ENCODE peak calls at places on chromosome 20, in nine cellular contexts. One of them, this sample, is unnamed.

GRCh38 chr20:46563170-46563847 is 12.9 kb upstream of the OCSTAMP start:
- DNase-seq in GM12864: no peak
- DNase-seq in foreskin fibroblast: no peak
- DNase-seq in transverse colon: no peak
- DNase-seq in tibial artery: no peak
- DNase-seq in lower lobe of right lung: no peak
- DNase-seq in endodermal cell: peak
- DNase-seq in MM.1S: no peak
- DNase-seq in GM23338: peak
- DNase-seq in this sample: no peak

GRCh38 chr20:11120451-11120850 is 446.7 kb upstream of the JAG1 start:
- DNase-seq in GM12864: no peak
- DNase-seq in foreskin fibroblast: no peak
- DNase-seq in transverse colon: no peak
- DNase-seq in tibial artery: no peak
- DNase-seq in lower lobe of right lung: no peak
- DNase-seq in endodermal cell: no peak
- DNase-seq in MM.1S: no peak
- DNase-seq in GM23338: no peak
- DNase-seq in this sample: no peak

GRCh38 chr20:23161244-23161875 is 75.2 kb upstream of the CD93 start:
- DNase-seq in GM12864: no peak
- DNase-seq in foreskin fibroblast: peak
- DNase-seq in transverse colon: no peak
- DNase-seq in tibial artery: peak
- DNase-seq in lower lobe of right lung: no peak
- DNase-seq in endodermal cell: peak
- DNase-seq in MM.1S: no peak
- DNase-seq in GM23338: no peak
- DNase-seq in this sample: no peak

GRCh38 chr20:6162239-6162638 is 39.4 kb upstream of the FERMT1 start:
- DNase-seq in GM12864: no peak
- DNase-seq in foreskin fibroblast: no peak
- DNase-seq in transverse colon: no peak
- DNase-seq in tibial artery: peak
- DNase-seq in lower lobe of right lung: no peak
- DNase-seq in endodermal cell: no peak
- DNase-seq in MM.1S: no peak
- DNase-seq in GM23338: no peak
- DNase-seq in this sample: no peak

GRCh38 chr20:44969320-44969879 is 3.1 kb downstream of the STK4 start:
- DNase-seq in GM12864: no peak
- DNase-seq in foreskin fibroblast: no peak
- DNase-seq in transverse colon: no peak
- DNase-seq in tibial artery: no peak
- DNase-seq in lower lobe of right lung: no peak
- DNase-seq in endodermal cell: no peak
- DNase-seq in MM.1S: peak
- DNase-seq in GM23338: no peak
- DNase-seq in this sample: no peak

GRCh38 chr20:6533828-6534388 is 233.6 kb upstream of the BMP2 start:
- DNase-seq in GM12864: no peak
- DNase-seq in foreskin fibroblast: peak
- DNase-seq in transverse colon: no peak
- DNase-seq in tibial artery: no peak
- DNase-seq in lower lobe of right lung: no peak
- DNase-seq in endodermal cell: no peak
- DNase-seq in MM.1S: no peak
- DNase-seq in GM23338: peak
- DNase-seq in this sample: no peak

GRCh38 chr20:11436113-11436890 is 481.4 kb upstream of the BTBD3 start:
- DNase-seq in GM12864: no peak
- DNase-seq in foreskin fibroblast: no peak
- DNase-seq in transverse colon: no peak
- DNase-seq in tibial artery: no peak
- DNase-seq in lower lobe of right lung: no peak
- DNase-seq in endodermal cell: no peak
- DNase-seq in MM.1S: no peak
- DNase-seq in GM23338: no peak
- DNase-seq in this sample: no peak

GRCh38 chr20:9409981-9410380 is 104.4 kb upstream of the LAMP5 start:
- DNase-seq in GM12864: no peak
- DNase-seq in foreskin fibroblast: peak
- DNase-seq in transverse colon: no peak
- DNase-seq in tibial artery: no peak
- DNase-seq in lower lobe of right lung: no peak
- DNase-seq in endodermal cell: no peak
- DNase-seq in MM.1S: no peak
- DNase-seq in GM23338: no peak
- DNase-seq in this sample: no peak

GRCh38 chr20:46814366-46815232 is 80.0 kb upstream of the EYA2 start:
- DNase-seq in GM12864: no peak
- DNase-seq in foreskin fibroblast: peak
- DNase-seq in transverse colon: no peak
- DNase-seq in tibial artery: no peak
- DNase-seq in lower lobe of right lung: no peak
- DNase-seq in endodermal cell: peak
- DNase-seq in MM.1S: no peak
- DNase-seq in GM23338: peak
- DNase-seq in this sample: no peak

GRCh38 chr20:62745279-62745958 is 36.8 kb downstream of the NTSR1 start:
- DNase-seq in GM12864: no peak
- DNase-seq in foreskin fibroblast: no peak
- DNase-seq in transverse colon: no peak
- DNase-seq in tibial artery: no peak
- DNase-seq in lower lobe of right lung: peak
- DNase-seq in endodermal cell: no peak
- DNase-seq in MM.1S: no peak
- DNase-seq in GM23338: no peak
- DNase-seq in this sample: peak

GRCh38 chr20:11689262-11689661 is 228.4 kb upstream of the BTBD3 start:
- DNase-seq in GM12864: no peak
- DNase-seq in foreskin fibroblast: no peak
- DNase-seq in transverse colon: no peak
- DNase-seq in tibial artery: no peak
- DNase-seq in lower lobe of right lung: no peak
- DNase-seq in endodermal cell: no peak
- DNase-seq in MM.1S: no peak
- DNase-seq in GM23338: no peak
- DNase-seq in this sample: no peak

GRCh38 chr20:53595018-53595378 is 1.4 kb upstream of the ZNF217 start:
- DNase-seq in GM12864: no peak
- DNase-seq in foreskin fibroblast: no peak
- DNase-seq in transverse colon: no peak
- DNase-seq in tibial artery: no peak
- DNase-seq in lower lobe of right lung: no peak
- DNase-seq in endodermal cell: no peak
- DNase-seq in MM.1S: no peak
- DNase-seq in GM23338: no peak
- DNase-seq in this sample: no peak

GRCh38 chr20:53597521-53598120 is 4.0 kb upstream of the ZNF217 start:
- DNase-seq in GM12864: no peak
- DNase-seq in foreskin fibroblast: no peak
- DNase-seq in transverse colon: no peak
- DNase-seq in tibial artery: no peak
- DNase-seq in lower lobe of right lung: no peak
- DNase-seq in endodermal cell: peak
- DNase-seq in MM.1S: no peak
- DNase-seq in GM23338: no peak
- DNase-seq in this sample: no peak

GRCh38 chr20:53597085-53597482 is 3.4 kb upstream of the ZNF217 start:
- DNase-seq in GM12864: no peak
- DNase-seq in foreskin fibroblast: no peak
- DNase-seq in transverse colon: no peak
- DNase-seq in tibial artery: no peak
- DNase-seq in lower lobe of right lung: no peak
- DNase-seq in endodermal cell: peak
- DNase-seq in MM.1S: no peak
- DNase-seq in GM23338: no peak
- DNase-seq in this sample: no peak

GRCh38 chr20:53598140-53599038 is 4.8 kb upstream of the ZNF217 start:
- DNase-seq in GM12864: no peak
- DNase-seq in foreskin fibroblast: no peak
- DNase-seq in transverse colon: no peak
- DNase-seq in tibial artery: peak
- DNase-seq in lower lobe of right lung: no peak
- DNase-seq in endodermal cell: peak
- DNase-seq in MM.1S: peak
- DNase-seq in GM23338: no peak
- DNase-seq in this sample: no peak

DNA sequence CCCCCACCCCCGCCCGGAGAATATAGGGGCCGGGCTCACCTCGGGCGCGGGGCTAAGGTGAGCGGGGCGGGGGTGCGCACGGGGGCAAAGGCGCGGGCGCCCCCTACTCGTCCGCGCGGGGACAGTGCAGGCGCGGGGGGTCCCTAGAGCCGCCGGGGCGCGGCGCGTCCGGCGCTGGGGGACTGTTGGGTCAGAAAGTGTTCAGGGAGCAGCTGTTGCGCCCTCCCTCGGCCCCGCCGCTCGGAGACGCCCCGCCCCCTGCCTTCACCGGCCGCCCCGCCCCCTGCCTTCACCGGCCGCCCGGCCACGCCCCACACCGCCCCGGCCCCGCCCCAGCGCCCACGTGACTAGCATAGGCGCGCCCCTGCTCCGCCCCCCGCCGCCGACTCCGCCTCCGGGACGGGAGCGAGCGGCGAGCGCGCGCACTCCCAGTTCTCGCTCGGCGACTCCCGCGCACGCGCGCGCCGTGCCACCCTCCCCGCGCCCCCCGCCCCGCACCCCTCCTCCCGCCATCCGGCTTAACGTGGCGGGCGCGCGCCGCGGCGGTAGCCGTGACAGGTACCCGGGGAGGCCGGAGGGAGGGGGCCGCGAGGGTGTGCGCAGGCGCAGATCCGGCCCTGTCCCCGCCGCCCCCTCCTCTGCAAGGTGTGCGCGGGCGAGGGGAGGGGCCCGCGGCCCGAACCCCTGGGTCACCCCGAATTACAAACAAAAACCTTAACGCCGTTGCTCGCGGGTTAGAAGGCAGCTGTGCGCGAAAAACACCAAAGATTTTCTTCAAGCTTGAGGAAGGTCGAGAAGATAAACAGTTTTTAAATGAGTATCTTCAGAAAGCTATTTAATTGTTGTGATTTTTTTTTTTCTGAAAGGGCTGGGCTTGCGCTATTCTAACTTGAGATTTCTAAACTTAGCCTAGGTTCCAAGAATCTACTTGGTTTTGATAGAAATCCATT is 704 bp upstream of the ZNF217 start:
- DNase-seq in GM12864: no peak
- DNase-seq in foreskin fibroblast: peak
- DNase-seq in transverse colon: peak
- DNase-seq in tibial artery: peak
- DNase-seq in lower lobe of right lung: peak
- DNase-seq in endodermal cell: peak
- DNase-seq in MM.1S: peak
- DNase-seq in GM23338: peak
- DNase-seq in this sample: peak
- TF ChIP-seq CTCF in GM12864: peak
- TF ChIP-seq CTCF in foreskin fibroblast: no peak
- TF ChIP-seq CTCF in transverse colon: no peak
- TF ChIP-seq CTCF in tibial artery: no peak
- TF ChIP-seq CTCF in lower lobe of right lung: peak
- TF ChIP-seq CTCF in endodermal cell: peak
- TF ChIP-seq CTCF in MM.1S: peak
- TF ChIP-seq CTCF in GM23338: peak
- TF ChIP-seq CTCF in this sample: peak

DNA sequence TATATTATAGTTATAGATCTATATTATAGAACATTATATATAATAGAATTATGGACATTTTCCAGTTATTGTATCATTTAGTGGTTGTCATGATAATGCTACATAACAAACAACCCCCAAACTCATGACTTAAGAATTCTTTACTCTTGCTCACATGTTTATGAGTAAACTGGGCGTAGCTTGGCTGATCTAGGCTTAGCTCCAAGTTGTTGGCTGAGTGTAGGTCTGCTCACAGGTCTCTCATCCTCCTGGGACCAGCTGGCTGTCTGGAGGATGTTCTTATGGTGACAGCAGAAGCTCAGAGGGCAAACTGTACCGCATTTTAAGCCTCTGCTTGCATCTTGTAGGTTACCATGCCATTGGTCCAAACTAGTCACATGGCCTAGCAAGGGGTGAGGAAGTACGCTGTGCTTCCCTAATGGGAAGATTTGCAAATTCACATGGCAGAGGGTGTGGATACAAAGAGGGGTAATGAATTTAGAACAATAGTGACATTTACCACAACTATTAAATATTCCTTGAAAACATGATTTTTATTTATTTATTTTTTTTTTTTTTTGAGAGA is 34.2 kb downstream of the ARHGAP40 start:
- DNase-seq in GM12864: peak
- DNase-seq in foreskin fibroblast: no peak
- DNase-seq in transverse colon: no peak
- DNase-seq in tibial artery: no peak
- DNase-seq in lower lobe of right lung: no peak
- DNase-seq in endodermal cell: no peak
- DNase-seq in MM.1S: no peak
- DNase-seq in GM23338: no peak
- DNase-seq in this sample: no peak
- TF ChIP-seq CTCF in GM12864: no peak
- TF ChIP-seq CTCF in foreskin fibroblast: no peak
- TF ChIP-seq CTCF in transverse colon: no peak
- TF ChIP-seq CTCF in tibial artery: no peak
- TF ChIP-seq CTCF in lower lobe of right lung: no peak
- TF ChIP-seq CTCF in endodermal cell: no peak
- TF ChIP-seq CTCF in MM.1S: no peak
- TF ChIP-seq CTCF in GM23338: no peak
- TF ChIP-seq CTCF in this sample: no peak

DNA sequence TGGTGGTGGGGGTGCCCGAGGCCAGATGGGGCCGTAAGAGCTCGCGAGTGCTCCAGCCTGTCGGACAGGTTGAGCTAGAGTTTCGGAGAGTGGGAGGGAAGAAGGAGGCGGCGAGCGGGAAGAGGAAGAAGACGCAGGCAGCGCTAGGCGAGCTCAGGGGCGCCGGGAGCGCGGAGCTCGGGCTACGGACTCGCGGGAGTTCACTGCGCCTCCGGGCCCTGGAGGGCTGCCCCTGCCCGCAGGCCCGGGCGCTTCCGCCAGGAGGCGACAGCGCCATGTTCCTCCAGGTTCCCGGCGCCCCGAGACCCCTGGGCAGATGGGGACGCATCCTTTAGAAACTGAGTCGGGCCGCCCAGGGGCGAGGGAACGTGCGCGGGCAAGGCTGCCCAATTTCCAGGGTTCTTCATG is 984 bp downstream of the TFAP2C start:
- DNase-seq in GM12864: no peak
- DNase-seq in foreskin fibroblast: peak
- DNase-seq in transverse colon: peak
- DNase-seq in tibial artery: no peak
- DNase-seq in lower lobe of right lung: peak
- DNase-seq in endodermal cell: peak
- DNase-seq in MM.1S: peak
- DNase-seq in GM23338: peak
- DNase-seq in this sample: peak
- TF ChIP-seq CTCF in GM12864: peak
- TF ChIP-seq CTCF in foreskin fibroblast: peak
- TF ChIP-seq CTCF in transverse colon: peak
- TF ChIP-seq CTCF in tibial artery: peak
- TF ChIP-seq CTCF in lower lobe of right lung: peak
- TF ChIP-seq CTCF in endodermal cell: peak
- TF ChIP-seq CTCF in MM.1S: peak
- TF ChIP-seq CTCF in GM23338: peak
- TF ChIP-seq CTCF in this sample: peak

GRCh38 chr20:21129861-21130260 is 4.0 kb downstream of the KIZ start:
- DNase-seq in GM12864: no peak
- DNase-seq in foreskin fibroblast: no peak
- DNase-seq in transverse colon: no peak
- DNase-seq in tibial artery: no peak
- DNase-seq in lower lobe of right lung: no peak
- DNase-seq in endodermal cell: no peak
- DNase-seq in MM.1S: no peak
- DNase-seq in GM23338: peak
- DNase-seq in this sample: no peak
- TF ChIP-seq CTCF in GM12864: no peak
- TF ChIP-seq CTCF in foreskin fibroblast: no peak
- TF ChIP-seq CTCF in transverse colon: no peak
- TF ChIP-seq CTCF in tibial artery: no peak
- TF ChIP-seq CTCF in lower lobe of right lung: no peak
- TF ChIP-seq CTCF in endodermal cell: peak
- TF ChIP-seq CTCF in MM.1S: no peak
- TF ChIP-seq CTCF in GM23338: peak
- TF ChIP-seq CTCF in this sample: no peak

This sample was measured in chondrocyte.